ENCODE peak calls at places on chromosomes 13 and 19, in six cellular contexts. K, C, S, X, Y and N are unnamed samples. For H3K9me3 and H3K4me1, the result is how much of the 10 kb centered on the place peaks cover.

GRCh38 chr13:93025984-93026383 is 200.6 kb upstream of the GPC6 start:
- DNase-seq in X (no peak), Y (no peak), S (no peak), C (no peak), K (no peak), N (no peak)

GRCh38 chr13:100610399-100611347 is 22.1 kb upstream of the GGACT start:
- DNase-seq in S (no peak), C (no peak), X (no peak), Y (no peak), K (no peak), N (no peak)

GRCh38 chr19:41298327-41298964 is 11.5 kb upstream of the CCDC97 start:
- DNase-seq in K (peak), C (peak), S (peak), Y (no peak), X (peak), N (peak)

GRCh38 chr19:46610851-46611770 is 10.0 kb downstream of the CALM3 start:
- DNase-seq in X (no peak), S (peak), Y (no peak), C (no peak), K (no peak), N (no peak)

GRCh38 chr19:35963514-35963913 is 27.3 kb downstream of the LRFN3 start:
- DNase-seq in S (no peak), C (no peak), Y (peak), K (no peak), X (no peak), N (peak)

GRCh38 chr13:70366720-70367119 is 258.5 kb upstream of the KLHL1 start:
- DNase-seq in K (no peak), C (no peak), Y (no peak), X (no peak), S (no peak), N (no peak)

GRCh38 chr19:13881692-13882418 is 4.9 kb downstream of the NANOS3 start:
- DNase-seq in Y (no peak), C (peak), X (no peak), K (peak), S (no peak), N (peak)

GRCh38 chr19:2170219-2170618 is 6.5 kb downstream of the DOT1L start:
- DNase-seq in C (no peak), S (no peak), X (no peak), K (no peak), Y (no peak), N (no peak)

GRCh38 chr13:99258210-99258860 is at the start of gene GPR18:
- DNase-seq in X (no peak), K (no peak), Y (peak), S (no peak), C (no peak), N (no peak)

GRCh38 chr13:23505007-23505406 is 65.2 kb upstream of the TNFRSF19 start:
- DNase-seq in X (no peak), K (no peak), S (peak), C (no peak), Y (no peak), N (no peak)

GRCh38 chr13:92833071-92833470 is 393.5 kb upstream of the GPC6 start:
- DNase-seq in X (no peak), K (no peak), S (no peak), Y (no peak), C (no peak), N (no peak)

GRCh38 chr19:58356236-58356970 is 3.1 kb upstream of the A1BG start:
- DNase-seq in X (no peak), C (peak), K (no peak), S (no peak), Y (peak), N (no peak)

GRCh38 chr13:46679369-46680180 is 117.4 kb downstream of the ESD start:
- DNase-seq in X (no peak), K (no peak), C (peak), S (no peak), Y (peak), N (no peak)

GRCh38 chr13:113863511-113864302 is at the start of gene GAS6:
- DNase-seq in X (peak), C (peak), S (peak), K (peak), Y (no peak), N (peak)

GRCh38 chr13:29522044-29522685 is 73.3 kb downstream of the SLC7A1 start:
- DNase-seq in S (no peak), C (no peak), Y (no peak), K (no peak), X (no peak), N (no peak)

GRCh38 chr19:38304866-38305429 is 897 bp downstream of the C19orf33 start:
- DNase-seq in S (peak), X (peak), Y (no peak), C (peak), K (no peak), N (peak)

GRCh38 chr13:77207943-77208342 is 119.0 kb downstream of the MYCBP2 start:
- DNase-seq in S (no peak), C (no peak), Y (no peak), X (no peak), K (no peak), N (no peak)

GRCh38 chr19:9498183-9498902 is at the start of gene ZNF560:
- DNase-seq in S (no peak), C (peak), Y (no peak), K (no peak), X (no peak), N (no peak)

GRCh38 chr19:9500796-9501195 is 2.4 kb upstream of the ZNF560 start:
- DNase-seq in S (no peak), Y (no peak), K (no peak), X (no peak), C (no peak), N (no peak)
- H3K9me3 ChIP-seq in S (half or more), Y (under half), K (under half), X (half or more), C (under half), N (half or more)

GRCh38 chr19:51297406-51297805 is 14.0 kb upstream of the IGLON5 start:
- DNase-seq in C (no peak), Y (no peak), K (no peak), S (no peak), X (no peak), N (no peak)
- H3K4me1 ChIP-seq in C (under half), Y (under half), K (under half), S (under half), X (under half), N (under half)

DNA sequence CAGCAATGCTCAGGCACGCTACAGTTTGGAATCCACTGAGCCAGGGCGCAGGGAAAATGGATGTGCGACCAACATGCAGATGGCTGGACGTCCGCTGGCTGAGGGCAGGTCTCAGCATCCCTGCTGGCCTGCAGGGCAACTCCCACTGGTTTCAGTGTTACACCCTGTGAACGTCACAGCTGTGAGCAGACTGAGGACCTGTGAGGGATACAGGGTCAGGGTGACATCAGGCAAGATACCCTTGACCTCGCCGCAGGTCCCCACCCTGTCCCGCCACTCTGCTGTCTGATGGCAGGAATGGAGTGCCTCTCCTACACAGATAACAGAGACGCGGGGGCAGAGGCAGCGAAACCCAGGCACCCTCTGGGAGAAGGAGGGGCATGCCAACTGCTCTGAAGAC is 19.1 kb downstream of the ZFR2 start:
- DNase-seq in K (no peak), S (no peak), X (no peak), Y (no peak), C (no peak), N (no peak)
- H3K9me3 ChIP-seq in K (under half), S (under half), X (under half), Y (under half), C (under half), N (under half)

GRCh38 chr19:17078920-17079709 is 3.5 kb downstream of the MYO9B start:
- DNase-seq in Y (no peak), K (no peak), X (no peak), S (no peak), C (no peak), N (no peak)
- H3K4me1 ChIP-seq in Y (half or more), K (under half), X (under half), S (half or more), C (under half), N (under half)

DNA sequence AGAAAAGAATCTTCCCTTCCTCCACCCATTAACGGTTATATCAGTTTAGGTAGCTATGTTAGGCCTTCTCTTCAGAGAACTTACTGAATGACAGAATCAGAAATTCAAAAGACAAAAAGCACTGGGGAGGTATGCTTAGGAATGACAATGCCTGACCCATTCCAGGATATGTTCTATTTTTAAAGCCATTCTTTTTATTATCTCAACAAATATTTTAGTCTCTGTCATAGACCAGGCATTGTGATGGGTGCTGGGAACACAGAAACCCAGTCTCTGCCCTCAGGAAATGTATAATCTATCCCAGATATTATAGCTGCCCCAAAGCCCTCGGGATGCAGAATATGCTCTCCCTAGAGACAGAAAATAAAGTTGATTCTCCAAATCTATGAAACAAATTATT is 90.7 kb downstream of the TEX26 start:
- DNase-seq in K (no peak), X (no peak), S (no peak), C (no peak), Y (no peak), N (no peak)
- H3K9me3 ChIP-seq in K (under half), X (under half), S (under half), C (under half), Y (under half), N (under half)

GRCh38 chr13:41694902-41695301 is 237.6 kb downstream of the RGCC start:
- DNase-seq in C (no peak), S (peak), X (no peak), K (peak), Y (no peak), N (no peak)

GRCh38 chr13:41696163-41697003 is 239.0 kb downstream of the RGCC start:
- DNase-seq in C (no peak), Y (no peak), K (no peak), X (no peak), S (no peak), N (no peak)

GRCh38 chr13:41691276-41691675 is 233.9 kb downstream of the RGCC start:
- DNase-seq in C (no peak), Y (no peak), S (no peak), X (no peak), K (no peak), N (no peak)

GRCh38 chr13:41697578-41697977 is 240.2 kb downstream of the RGCC start:
- DNase-seq in K (no peak), C (no peak), X (no peak), Y (no peak), S (no peak), N (no peak)

DNA sequence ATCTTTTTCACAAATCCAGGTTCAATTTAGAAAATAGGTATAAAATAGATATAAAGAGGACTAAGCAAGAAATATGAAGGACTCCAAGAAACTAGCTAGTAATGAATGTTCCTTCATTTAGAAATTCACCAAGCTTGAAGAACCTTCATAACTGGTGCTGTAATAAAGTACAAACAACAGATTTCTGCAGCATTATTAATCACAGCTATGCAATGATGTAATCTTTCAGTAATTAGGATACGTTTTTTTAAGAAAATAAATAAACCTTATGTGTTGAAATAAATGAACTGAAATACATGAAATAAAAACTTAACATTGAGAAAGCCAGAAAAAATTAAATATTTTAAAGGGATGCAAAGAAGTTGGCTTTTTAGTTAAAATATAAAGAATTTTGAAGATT is 236.1 kb downstream of the RGCC start:
- DNase-seq in C (no peak), Y (no peak), S (no peak), K (no peak), X (no peak), N (no peak)
- H3K4me1 ChIP-seq in C (under half), Y (under half), S (under half), K (under half), X (under half), N (under half)